ENCODE peak calls at places on chromosomes 6 and 20, in eight cellular contexts. T is lower leg skin, B is endothelial cell of umbilical vein, R is suprapubic skin, W is esophagus squamous epithelium, F is body of pancreas, I is transverse colon, Q is tibial nerve. K is an unnamed sample.
A peak's percentile ranks its signal among the peaks of the same experiment; 100 is the strongest.

GRCh38 chr6:90425161-90425641 is 128.6 kb upstream of the BACH2 start:
- DNase-seq in W (no peak), T (no peak), R (no peak), B (no peak), I (no peak), F (no peak), Q (no peak), K (no peak)

GRCh38 chr20:50534567-50534966 is 24.4 kb downstream of the PTPN1 start:
- DNase-seq in W (no peak), R (no peak), B (no peak), Q (no peak), T (no peak), I (no peak), F (no peak), K (no peak)

GRCh38 chr20:47677314-47678129 is 107.8 kb downstream of the SULF2 start:
- DNase-seq in W (no peak), Q (no peak), B (peak; percentile 43), T (no peak), I (peak; percentile 42), R (no peak), F (peak; percentile 55), K (peak; percentile 71)

GRCh38 chr6:136592930-136593673 is 42.9 kb upstream of the MAP7 start:
- DNase-seq in I (no peak), F (no peak), W (no peak), Q (no peak), T (no peak), R (no peak), B (peak; percentile 69), K (no peak)

GRCh38 chr6:7974932-7975763 is 64.6 kb upstream of the TXNDC5 start:
- DNase-seq in B (peak; percentile 100), R (peak; percentile 80), T (peak; percentile 93), I (peak; percentile 78), F (peak; percentile 79), W (no peak), Q (peak; percentile 39), K (peak; percentile 61)

GRCh38 chr6:26264547-26264946 is 100.5 kb upstream of the BTN3A2 start:
- DNase-seq in R (no peak), W (no peak), B (no peak), F (no peak), T (no peak), Q (no peak), I (no peak), K (no peak)

GRCh38 chr6:25670793-25671513 is 18.9 kb downstream of the SCGN start:
- DNase-seq in W (no peak), R (no peak), B (peak; percentile 2), F (no peak), T (no peak), Q (no peak), I (no peak), K (peak; percentile 12)

GRCh38 chr6:102407886-102408741 is 1014.6 kb downstream of the GRIK2 start:
- DNase-seq in R (no peak), Q (no peak), F (no peak), T (no peak), I (no peak), B (no peak), W (no peak), K (no peak)

GRCh38 chr20:17571153-17571527 is 1.3 kb downstream of the DSTN start:
- DNase-seq in Q (no peak), W (no peak), T (no peak), F (no peak), I (no peak), B (peak; percentile 48), R (no peak), K (no peak)

GRCh38 chr6:137846772-137847313 is 20.2 kb upstream of the TNFAIP3 start:
- DNase-seq in I (peak; percentile 24), F (no peak), W (no peak), B (no peak), R (no peak), T (peak; percentile 91), Q (peak; percentile 21), K (no peak)

GRCh38 chr6:78031228-78031627 is 378.4 kb downstream of the MEI4 start:
- DNase-seq in W (no peak), T (no peak), B (no peak), I (no peak), F (no peak), Q (no peak), R (no peak), K (no peak)

GRCh38 chr6:31836036-31836675 is 8.6 kb downstream of the HSPA1B start:
- DNase-seq in R (no peak), F (no peak), Q (no peak), I (no peak), W (no peak), T (no peak), B (no peak), K (no peak)

GRCh38 chr6:45438849-45439406 is 61.2 kb upstream of the SUPT3H start:
- DNase-seq in F (no peak), B (peak; percentile 65), R (no peak), W (no peak), I (no peak), T (no peak), Q (no peak), K (no peak)

GRCh38 chr20:6006603-6006949 is 47.3 kb downstream of the LRRN4 start:
- DNase-seq in Q (no peak), W (no peak), T (no peak), R (no peak), I (no peak), B (peak; percentile 13), F (no peak), K (no peak)

GRCh38 chr6:111812080-111813038 is 60.9 kb downstream of the FYN start:
- DNase-seq in T (no peak), R (no peak), Q (no peak), B (no peak), I (no peak), W (no peak), F (no peak), K (no peak)

DNA sequence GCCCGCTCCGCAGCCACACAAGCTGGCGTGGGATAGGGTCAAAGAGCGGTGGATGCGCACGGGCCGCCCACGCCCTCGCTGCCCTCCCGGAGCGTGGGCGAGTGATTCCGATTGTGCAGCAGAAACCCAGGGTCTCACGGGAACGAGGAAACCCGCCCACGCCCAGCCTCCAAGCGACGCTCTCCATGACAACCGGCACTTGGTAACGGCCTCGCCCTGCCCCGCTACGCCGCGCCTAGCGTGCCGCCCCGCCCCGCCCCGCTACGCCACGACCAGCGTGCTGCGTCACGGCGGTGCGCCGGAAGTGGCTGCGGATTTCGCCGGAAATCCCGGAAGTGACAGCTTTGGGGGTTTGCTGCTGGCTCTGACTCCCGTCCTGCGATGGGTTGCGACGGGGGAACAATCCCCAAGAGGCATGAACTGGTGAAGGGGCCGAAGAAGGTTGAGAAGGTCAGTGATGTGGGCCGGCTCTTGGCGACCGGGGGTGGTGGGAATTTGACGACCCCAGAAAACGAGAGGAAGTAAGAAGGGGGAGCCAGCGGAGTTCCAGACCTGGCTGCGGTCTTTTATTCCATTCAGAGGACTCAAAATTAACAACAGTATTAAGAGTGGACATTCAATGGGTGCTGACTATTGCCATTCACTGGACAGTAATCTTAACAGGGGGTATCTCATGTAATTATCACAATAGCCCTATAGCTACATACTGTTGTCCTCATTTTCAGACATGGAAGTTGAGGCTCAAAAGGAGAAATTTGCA is at the start of gene RTF2:
- DNase-seq in W (peak; percentile 65), T (peak; percentile 98), Q (peak; percentile 87), R (peak; percentile 97), F (peak; percentile 89), I (peak; percentile 96), B (peak; percentile 95), K (peak; percentile 84)
- TF ChIP-seq POLR2A in W (no peak), T (no peak), Q (peak; percentile 62), R (peak; percentile 78), F (no peak), I (peak; percentile 70), B (peak; percentile 78), K (peak; percentile 49)

DNA sequence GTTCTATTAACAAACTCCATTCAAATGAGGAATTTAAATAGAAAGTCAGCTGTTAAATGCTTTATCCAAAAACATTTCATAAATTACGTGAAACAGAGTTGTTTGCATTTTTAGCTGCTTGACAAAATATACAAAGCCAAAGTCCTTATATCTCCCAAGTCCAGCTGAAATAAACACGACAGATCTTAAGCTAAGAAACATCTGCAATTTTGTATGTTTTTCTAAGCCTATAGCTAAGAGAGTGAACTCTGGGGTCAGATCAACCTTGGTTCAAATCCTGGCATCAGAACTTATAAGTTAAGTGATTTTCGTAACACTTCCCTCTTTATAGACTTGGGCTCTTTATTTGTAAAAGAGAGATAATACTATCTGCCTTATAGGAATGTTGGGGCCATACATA is 176.7 kb downstream of the PTPRK start:
- DNase-seq in T (no peak), W (no peak), I (no peak), F (no peak), B (no peak), R (no peak), Q (no peak), K (no peak)
- TF ChIP-seq POLR2A in T (no peak), W (no peak), I (no peak), F (no peak), B (no peak), R (no peak), Q (no peak), K (no peak)

DNA sequence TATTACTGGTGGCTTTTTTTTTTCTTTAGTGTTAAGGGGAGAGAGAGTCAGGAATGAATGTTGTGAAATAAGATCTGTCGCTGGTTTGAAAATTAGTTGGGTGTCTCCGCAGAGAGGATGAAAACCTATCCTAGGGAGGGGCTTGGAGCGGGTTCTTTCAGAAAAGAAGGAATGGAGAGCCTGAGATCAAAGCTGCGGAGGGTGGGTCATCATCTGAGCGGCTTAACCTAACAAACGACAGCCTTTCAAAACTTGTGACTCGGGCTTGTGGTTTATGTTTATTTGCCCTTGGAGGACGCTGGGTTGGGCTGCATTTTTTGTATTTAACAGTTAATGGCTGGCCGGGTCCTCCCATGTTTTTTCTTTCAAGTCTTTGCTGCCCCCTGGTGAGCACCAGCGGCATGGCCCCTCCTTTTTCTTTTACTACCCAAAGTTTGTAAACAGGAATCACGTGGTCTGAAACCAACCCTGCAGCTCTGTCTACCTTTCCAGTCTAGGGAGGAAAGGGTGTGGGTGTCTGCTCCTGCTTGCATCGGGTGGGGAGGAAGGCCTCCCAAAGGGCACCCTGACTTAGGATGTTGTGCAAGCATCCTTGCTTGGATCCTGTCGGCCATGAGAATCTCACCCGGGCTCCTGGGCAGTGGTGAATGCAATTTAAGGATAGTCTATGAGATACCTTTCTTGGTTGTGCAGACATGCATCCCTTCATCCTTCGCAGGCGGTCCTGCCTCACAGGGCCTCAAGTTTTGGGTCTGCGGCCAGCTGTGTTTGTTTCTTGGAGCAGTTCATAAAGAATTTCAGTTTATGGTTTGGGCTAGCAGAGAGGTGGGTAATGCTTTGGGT is 2.2 kb downstream of the PIM1 start:
- DNase-seq in W (peak; percentile 71), I (peak; percentile 94), T (peak; percentile 98), Q (peak; percentile 98), F (peak; percentile 91), R (peak; percentile 94), B (peak; percentile 89), K (peak; percentile 76)
- TF ChIP-seq POLR2A in W (no peak), I (peak; percentile 52), T (no peak), Q (no peak), F (no peak), R (peak; percentile 26), B (no peak), K (no peak)

DNA sequence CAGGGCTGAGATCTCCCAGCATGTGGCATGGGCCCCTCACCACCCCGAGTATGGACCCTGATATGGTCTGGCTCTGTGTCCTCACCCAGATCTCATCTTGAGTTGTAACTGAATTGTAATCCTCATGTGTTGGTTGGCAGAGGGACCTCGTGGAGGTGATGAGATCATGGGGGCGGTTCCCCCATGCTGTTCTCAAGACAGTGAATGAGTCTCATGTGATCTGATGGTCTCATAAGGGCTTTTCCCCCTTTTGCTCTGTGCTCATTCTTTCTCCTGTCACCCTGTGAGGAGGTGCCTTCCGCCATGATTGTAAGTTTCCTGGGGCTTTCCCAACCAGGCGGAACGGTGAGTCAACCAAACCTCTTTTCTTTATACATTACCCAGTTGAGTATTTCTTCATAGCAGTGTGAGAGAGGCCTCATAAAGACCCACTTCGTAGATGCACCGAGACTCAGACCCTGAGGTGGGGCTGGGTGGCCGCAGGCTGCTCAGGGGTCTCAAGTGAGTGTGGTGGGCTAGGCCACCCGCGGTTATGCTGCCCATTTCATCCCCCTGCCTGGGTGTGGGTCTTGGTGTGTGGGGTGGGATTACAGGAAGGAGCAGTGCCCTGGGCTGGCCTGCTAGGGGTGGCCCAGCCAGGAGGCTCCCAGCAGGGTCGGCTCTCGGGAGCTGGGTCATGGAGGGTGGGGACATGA is 26.2 kb upstream of the GATA5 start:
- DNase-seq in T (no peak), W (no peak), R (no peak), Q (no peak), I (no peak), B (peak; percentile 65), F (no peak), K (peak; percentile 62)
- TF ChIP-seq POLR2A in T (no peak), W (no peak), R (no peak), Q (no peak), I (no peak), B (no peak), F (no peak), K (no peak)